ENCODE peak calls at places on chromosomes 4 and X, in five cellular contexts. One of them, this sample, is unnamed. For H3K4me1 and H3K9me3, the result is how much of the 10 kb centered on the place peaks cover.

GRCh38 chr4:16544251-16544721 is 318.0 kb upstream of the TAPT1 start:
- DNase-seq in GM23248: peak
- DNase-seq in mesenchymal stem cell: no peak
- DNase-seq in fibroblast of lung: peak
- DNase-seq in IMR-90: no peak
- DNase-seq in this sample: no peak

GRCh38 chr4:106109929-106110328 is 206.1 kb downstream of the TBCK start:
- DNase-seq in GM23248: no peak
- DNase-seq in mesenchymal stem cell: no peak
- DNase-seq in fibroblast of lung: no peak
- DNase-seq in IMR-90: no peak
- DNase-seq in this sample: no peak

GRCh38 chr4:89562715-89563114 is 255.1 kb upstream of the GPRIN3 start:
- DNase-seq in GM23248: no peak
- DNase-seq in mesenchymal stem cell: no peak
- DNase-seq in fibroblast of lung: peak
- DNase-seq in IMR-90: peak
- DNase-seq in this sample: no peak

GRCh38 chrX:129706395-129707072 is 32.2 kb upstream of the XPNPEP2 start:
- DNase-seq in GM23248: no peak
- DNase-seq in mesenchymal stem cell: no peak
- DNase-seq in fibroblast of lung: peak
- DNase-seq in IMR-90: no peak
- DNase-seq in this sample: no peak

GRCh38 chr4:3054169-3054759 is 20.1 kb downstream of the HTT-AS start:
- DNase-seq in GM23248: no peak
- DNase-seq in mesenchymal stem cell: no peak
- DNase-seq in fibroblast of lung: no peak
- DNase-seq in IMR-90: no peak
- DNase-seq in this sample: no peak

GRCh38 chr4:148643851-148644250 is 201.6 kb upstream of the NR3C2 start:
- DNase-seq in GM23248: no peak
- DNase-seq in mesenchymal stem cell: no peak
- DNase-seq in fibroblast of lung: no peak
- DNase-seq in IMR-90: no peak
- DNase-seq in this sample: no peak

GRCh38 chr4:3123201-3123671 is 48.8 kb downstream of the HTT start:
- DNase-seq in GM23248: peak
- DNase-seq in mesenchymal stem cell: peak
- DNase-seq in fibroblast of lung: peak
- DNase-seq in IMR-90: peak
- DNase-seq in this sample: peak

GRCh38 chr4:59553739-59554126 is 1646.4 kb upstream of the ADGRL3 start:
- DNase-seq in GM23248: peak
- DNase-seq in mesenchymal stem cell: peak
- DNase-seq in fibroblast of lung: peak
- DNase-seq in IMR-90: no peak
- DNase-seq in this sample: no peak

GRCh38 chr4:136709897-136710296 is 822.4 kb downstream of the PCDH18 start:
- DNase-seq in GM23248: no peak
- DNase-seq in mesenchymal stem cell: peak
- DNase-seq in fibroblast of lung: peak
- DNase-seq in IMR-90: no peak
- DNase-seq in this sample: no peak

GRCh38 chr4:24730256-24731001 is 64.9 kb upstream of the SOD3 start:
- DNase-seq in GM23248: peak
- DNase-seq in mesenchymal stem cell: no peak
- DNase-seq in fibroblast of lung: peak
- DNase-seq in IMR-90: peak
- DNase-seq in this sample: no peak

GRCh38 chr4:80685219-80685618 is 345.3 kb upstream of the BMP3 start:
- DNase-seq in GM23248: no peak
- DNase-seq in mesenchymal stem cell: no peak
- DNase-seq in fibroblast of lung: no peak
- DNase-seq in IMR-90: no peak
- DNase-seq in this sample: peak

GRCh38 chrX:20693071-20693470 is 426.4 kb upstream of the RPS6KA3 start:
- DNase-seq in GM23248: peak
- DNase-seq in mesenchymal stem cell: no peak
- DNase-seq in fibroblast of lung: peak
- DNase-seq in IMR-90: no peak
- DNase-seq in this sample: no peak

GRCh38 chrX:73977542-73978169 is 326.3 kb upstream of the ZCCHC13 start:
- DNase-seq in GM23248: no peak
- DNase-seq in mesenchymal stem cell: peak
- DNase-seq in fibroblast of lung: no peak
- DNase-seq in IMR-90: no peak
- DNase-seq in this sample: no peak

GRCh38 chr4:73976716-73977115 is 5.1 kb downstream of the PF4 start:
- DNase-seq in GM23248: no peak
- DNase-seq in mesenchymal stem cell: no peak
- DNase-seq in fibroblast of lung: peak
- DNase-seq in IMR-90: peak
- DNase-seq in this sample: no peak

GRCh38 chr4:8303485-8304281 is 34.1 kb downstream of the HTRA3 start:
- DNase-seq in GM23248: peak
- DNase-seq in mesenchymal stem cell: peak
- DNase-seq in fibroblast of lung: peak
- DNase-seq in IMR-90: peak
- DNase-seq in this sample: peak

GRCh38 chr4:121070696-121071639 is 1.4 kb downstream of the NDNF start:
- DNase-seq in GM23248: peak
- DNase-seq in mesenchymal stem cell: peak
- DNase-seq in fibroblast of lung: peak
- DNase-seq in IMR-90: no peak
- DNase-seq in this sample: no peak

GRCh38 chrX:17923546-17923945 is 62.4 kb upstream of the RAI2 start:
- DNase-seq in GM23248: peak
- DNase-seq in mesenchymal stem cell: no peak
- DNase-seq in fibroblast of lung: no peak
- DNase-seq in IMR-90: no peak
- DNase-seq in this sample: no peak

GRCh38 chr4:7876096-7876993 is 63.3 kb downstream of the AFAP1 start:
- DNase-seq in GM23248: peak
- DNase-seq in mesenchymal stem cell: peak
- DNase-seq in fibroblast of lung: peak
- DNase-seq in IMR-90: peak
- DNase-seq in this sample: no peak

GRCh38 chr4:73855406-73855805 is 2.3 kb downstream of the PF4V1 start:
- DNase-seq in GM23248: no peak
- DNase-seq in mesenchymal stem cell: no peak
- DNase-seq in fibroblast of lung: no peak
- DNase-seq in IMR-90: no peak
- DNase-seq in this sample: no peak

GRCh38 chr4:156718226-156718625 is 253.4 kb downstream of the PDGFC start:
- DNase-seq in GM23248: peak
- DNase-seq in mesenchymal stem cell: no peak
- DNase-seq in fibroblast of lung: no peak
- DNase-seq in IMR-90: peak
- DNase-seq in this sample: no peak

GRCh38 chr4:7186081-7186480 is 6.3 kb upstream of the SORCS2 start:
- DNase-seq in GM23248: peak
- DNase-seq in mesenchymal stem cell: no peak
- DNase-seq in fibroblast of lung: no peak
- DNase-seq in IMR-90: no peak
- DNase-seq in this sample: peak

GRCh38 chrX:139930923-139931645 is 1.8 kb downstream of the ATP11C start:
- DNase-seq in GM23248: peak
- DNase-seq in mesenchymal stem cell: peak
- DNase-seq in fibroblast of lung: no peak
- DNase-seq in IMR-90: no peak
- DNase-seq in this sample: no peak

GRCh38 chrX:70960728-70961127 is 29.8 kb upstream of the SLC7A3 start:
- DNase-seq in GM23248: peak
- DNase-seq in mesenchymal stem cell: no peak
- DNase-seq in fibroblast of lung: no peak
- DNase-seq in IMR-90: no peak
- DNase-seq in this sample: no peak

GRCh38 chr4:8683462-8683861 is 90.9 kb downstream of the CPZ start:
- DNase-seq in GM23248: no peak
- DNase-seq in mesenchymal stem cell: no peak
- DNase-seq in fibroblast of lung: no peak
- DNase-seq in IMR-90: no peak
- DNase-seq in this sample: no peak

GRCh38 chr4:184167576-184167975 is 50.1 kb downstream of the ENPP6 start:
- DNase-seq in GM23248: no peak
- DNase-seq in mesenchymal stem cell: no peak
- DNase-seq in fibroblast of lung: no peak
- DNase-seq in IMR-90: no peak
- DNase-seq in this sample: no peak

GRCh38 chr4:169618286-169618685 is 2.1 kb upstream of the CLCN3 start:
- DNase-seq in GM23248: peak
- DNase-seq in mesenchymal stem cell: peak
- DNase-seq in fibroblast of lung: no peak
- DNase-seq in IMR-90: peak
- DNase-seq in this sample: no peak

GRCh38 chr4:173261052-173261451 is 73.1 kb downstream of the HMGB2 start:
- DNase-seq in GM23248: no peak
- DNase-seq in mesenchymal stem cell: no peak
- DNase-seq in fibroblast of lung: no peak
- DNase-seq in IMR-90: no peak
- DNase-seq in this sample: no peak

GRCh38 chr4:173264245-173264959 is 69.8 kb downstream of the HMGB2 start:
- DNase-seq in GM23248: peak
- DNase-seq in mesenchymal stem cell: peak
- DNase-seq in fibroblast of lung: peak
- DNase-seq in IMR-90: peak
- DNase-seq in this sample: no peak

GRCh38 chr4:173264960-173265281 is 69.2 kb downstream of the HMGB2 start:
- DNase-seq in GM23248: no peak
- DNase-seq in mesenchymal stem cell: no peak
- DNase-seq in fibroblast of lung: no peak
- DNase-seq in IMR-90: no peak
- DNase-seq in this sample: no peak

GRCh38 chr4:173259310-173259709 is 74.8 kb downstream of the HMGB2 start:
- DNase-seq in GM23248: peak
- DNase-seq in mesenchymal stem cell: no peak
- DNase-seq in fibroblast of lung: no peak
- DNase-seq in IMR-90: no peak
- DNase-seq in this sample: no peak

GRCh38 chr4:173262363-173262762 is 71.8 kb downstream of the HMGB2 start:
- DNase-seq in GM23248: no peak
- DNase-seq in mesenchymal stem cell: no peak
- DNase-seq in fibroblast of lung: no peak
- DNase-seq in IMR-90: no peak
- DNase-seq in this sample: no peak
- H3K4me1 ChIP-seq in GM23248: under half
- H3K4me1 ChIP-seq in mesenchymal stem cell: under half
- H3K4me1 ChIP-seq in fibroblast of lung: under half
- H3K4me1 ChIP-seq in IMR-90: under half
- H3K4me1 ChIP-seq in this sample: under half

GRCh38 chr4:77142642-77143020 is 14.4 kb upstream of the CCNG2 start:
- DNase-seq in GM23248: no peak
- DNase-seq in mesenchymal stem cell: no peak
- DNase-seq in fibroblast of lung: no peak
- DNase-seq in IMR-90: no peak
- DNase-seq in this sample: no peak
- H2AFZ ChIP-seq in GM23248: no peak
- H2AFZ ChIP-seq in mesenchymal stem cell: no peak
- H2AFZ ChIP-seq in fibroblast of lung: no peak
- H2AFZ ChIP-seq in IMR-90: no peak
- H2AFZ ChIP-seq in this sample: no peak

GRCh38 chr4:835148-836002 is 9.4 kb upstream of the CPLX1 start:
- DNase-seq in GM23248: no peak
- DNase-seq in mesenchymal stem cell: no peak
- DNase-seq in fibroblast of lung: no peak
- DNase-seq in IMR-90: no peak
- DNase-seq in this sample: peak
- H3K9me3 ChIP-seq in GM23248: under half
- H3K9me3 ChIP-seq in mesenchymal stem cell: under half
- H3K9me3 ChIP-seq in fibroblast of lung: under half
- H3K9me3 ChIP-seq in IMR-90: under half
- H3K9me3 ChIP-seq in this sample: under half

DNA sequence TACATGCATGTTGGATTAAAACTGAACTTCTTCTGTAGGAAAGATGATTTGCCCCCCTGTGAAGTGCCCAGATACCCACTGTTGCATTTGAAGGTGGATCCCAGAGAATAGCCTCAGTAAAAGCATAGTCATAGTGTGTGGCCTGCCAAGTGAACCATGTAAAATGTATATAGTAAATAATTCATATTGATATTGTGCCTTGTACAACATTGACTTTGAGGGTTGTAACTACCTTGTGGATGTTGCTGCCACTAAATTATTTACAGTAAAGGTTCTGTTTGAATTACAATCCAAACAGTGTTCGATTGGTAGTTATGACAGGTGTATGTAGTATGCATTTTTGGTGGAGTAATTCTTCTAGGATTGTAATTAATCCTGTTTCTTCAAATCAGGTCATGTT is 19.2 kb downstream of the TMEM131L start:
- DNase-seq in GM23248: no peak
- DNase-seq in mesenchymal stem cell: no peak
- DNase-seq in fibroblast of lung: no peak
- DNase-seq in IMR-90: no peak
- DNase-seq in this sample: no peak
- H3K4me1 ChIP-seq in GM23248: under half
- H3K4me1 ChIP-seq in mesenchymal stem cell: under half
- H3K4me1 ChIP-seq in fibroblast of lung: under half
- H3K4me1 ChIP-seq in IMR-90: under half
- H3K4me1 ChIP-seq in this sample: under half

This sample was measured in PC-9.